ENCODE peak calls at places on chromosomes 7 and 10, in five cellular contexts. I is SK-N-SH, R is neuronal stem cell, Y is fibroblast of lung, A is MM.1S. V is an unnamed sample.

GRCh38 chr10:119518936-119519335 is 23.6 kb downstream of the RGS10 start:
- DNase-seq in I (no peak), Y (no peak), A (no peak), R (no peak), V (no peak)

GRCh38 chr7:69939317-69939716 is 341.0 kb downstream of the AUTS2 start:
- DNase-seq in I (no peak), R (no peak), Y (no peak), A (no peak), V (no peak)

GRCh38 chr7:918441-919113 is 35.9 kb downstream of the ADAP1 start:
- DNase-seq in Y (no peak), R (no peak), A (no peak), I (no peak), V (no peak)

GRCh38 chr10:69972951-69973350 is 79.7 kb upstream of the MACROH2A2 start:
- DNase-seq in R (no peak), Y (peak; percentile 76), A (no peak), I (no peak), V (peak; percentile 53)

GRCh38 chr7:1861799-1862458 is 191.9 kb downstream of the ELFN1 start:
- DNase-seq in R (no peak), A (no peak), I (no peak), Y (no peak), V (peak; percentile 25)

GRCh38 chr7:20831976-20832375 is 45.3 kb upstream of the SP8 start:
- DNase-seq in Y (no peak), A (no peak), R (no peak), I (no peak), V (no peak)

GRCh38 chr10:52779541-52780390 is 7.2 kb upstream of the MBL2 start:
- DNase-seq in R (peak; percentile 57), A (peak; percentile 65), I (peak; percentile 81), Y (peak; percentile 30), V (peak; percentile 86)

GRCh38 chr7:17994079-17994478 is 33.6 kb downstream of the PRPS1L1 start:
- DNase-seq in A (no peak), R (no peak), I (no peak), Y (no peak), V (no peak)

GRCh38 chr10:45581497-45582385 is 90.8 kb downstream of the ZFAND4 start:
- DNase-seq in Y (peak; percentile 23), I (no peak), R (no peak), A (no peak), V (peak; percentile 15)

GRCh38 chr10:47165168-47165710 is 134.8 kb upstream of the GDF10 start:
- DNase-seq in I (no peak), Y (no peak), R (no peak), A (no peak), V (no peak)

GRCh38 chr10:72107325-72108003 is 19.1 kb upstream of the SPOCK2 start:
- DNase-seq in R (no peak), A (peak; percentile 38), Y (peak; percentile 27), I (no peak), V (no peak)

GRCh38 chr7:75884401-75884800 is 5.6 kb downstream of the RHBDD2 start:
- DNase-seq in A (no peak), I (no peak), R (no peak), Y (no peak), V (no peak)

GRCh38 chr10:52776471-52776903 is 3.9 kb upstream of the MBL2 start:
- DNase-seq in A (no peak), R (no peak), Y (no peak), I (no peak), V (no peak)

GRCh38 chr10:93422121-93422520 is 60.0 kb downstream of the MYOF start:
- DNase-seq in I (no peak), A (no peak), Y (no peak), R (no peak), V (no peak)

GRCh38 chr10:132389631-132390454 is 7.2 kb upstream of the PWWP2B start:
- DNase-seq in Y (no peak), A (no peak), R (no peak), I (no peak), V (peak; percentile 52)

GRCh38 chr10:1159131-1160061 is 103.2 kb downstream of the WDR37 start:
- DNase-seq in I (peak; percentile 39), Y (no peak), A (no peak), R (no peak), V (no peak)

GRCh38 chr10:59016043-59016442 is 160.4 kb upstream of the PHYHIPL start:
- DNase-seq in I (no peak), Y (no peak), A (no peak), R (no peak), V (no peak)

GRCh38 chr7:155343150-155343549 is 45.5 kb downstream of the INSIG1 start:
- DNase-seq in I (no peak), R (no peak), Y (no peak), A (no peak), V (no peak)

GRCh38 chr7:155344618-155345433 is 47.1 kb downstream of the INSIG1 start:
- DNase-seq in A (peak; percentile 72), I (peak; percentile 99), R (peak; percentile 76), Y (peak; percentile 48), V (peak; percentile 88)

GRCh38 chr7:155343661-155344121 is 46.0 kb downstream of the INSIG1 start:
- DNase-seq in A (no peak), Y (no peak), R (no peak), I (no peak), V (no peak)

GRCh38 chr7:155345490-155345889 is 47.8 kb downstream of the INSIG1 start:
- DNase-seq in A (no peak), Y (no peak), R (no peak), I (no peak), V (no peak)

GRCh38 chr7:155344270-155344617 is 46.6 kb downstream of the INSIG1 start:
- DNase-seq in I (no peak), R (no peak), Y (no peak), A (no peak), V (no peak)
- H3K4me3 ChIP-seq in I (no peak overlapping the region), R (no peak overlapping the region), Y (no peak overlapping the region), A (peak overlapping the region; percentile 58), V (no peak overlapping the region)

GRCh38 chr7:94060772-94061171 is 56.6 kb upstream of the BET1 start:
- DNase-seq in R (no peak), I (no peak), Y (peak; percentile 91), A (no peak), V (no peak)

GRCh38 chr7:94055963-94056362 is 51.8 kb upstream of the BET1 start:
- DNase-seq in Y (peak; percentile 76), A (no peak), I (no peak), R (no peak), V (no peak)

GRCh38 chr7:94056796-94057207 is 52.6 kb upstream of the BET1 start:
- DNase-seq in R (no peak), I (no peak), A (no peak), Y (peak; percentile 98), V (peak; percentile 63)

GRCh38 chr7:94059747-94060146 is 55.6 kb upstream of the BET1 start:
- DNase-seq in Y (peak; percentile 70), R (no peak), A (no peak), I (no peak), V (no peak)

GRCh38 chr7:94057955-94058354 is 53.8 kb upstream of the BET1 start:
- DNase-seq in I (no peak), A (no peak), R (no peak), Y (no peak), V (no peak)
- H3K4me1 ChIP-seq in I (no peaks in the 10 kb centered on the region), A (no peaks in the 10 kb centered on the region), R (no peaks in the 10 kb centered on the region), Y (peaks cover 11% of the 10 kb centered on the region), V (peaks cover 19% of the 10 kb centered on the region)

GRCh38 chr7:30321992-30322637 is 37.7 kb downstream of the ZNRF2 start:
- DNase-seq in R (no peak), A (peak; percentile 72), I (no peak), Y (peak; percentile 11), V (peak; percentile 27)
- H3K9ac ChIP-seq in R (no peak overlapping the region), A (peak overlapping the region; percentile 52), I (no peak overlapping the region), Y (no peak overlapping the region), V (peak overlapping the region; percentile 52)

GRCh38 chr7:84528756-84529479 is 334.3 kb upstream of the SEMA3A start:
- DNase-seq in I (no peak), A (no peak), Y (no peak), R (no peak), V (no peak)

GRCh38 chr7:84529480-84530205 is 335.1 kb upstream of the SEMA3A start:
- DNase-seq in I (peak; percentile 7), R (no peak), A (no peak), Y (peak; percentile 89), V (peak; percentile 57)

GRCh38 chr7:84524714-84525694 is 330.4 kb upstream of the SEMA3A start:
- DNase-seq in I (no peak), R (no peak), Y (peak; percentile 70), A (no peak), V (peak; percentile 80)
- H3K4me3 ChIP-seq in I (no peak overlapping the region), R (no peak overlapping the region), Y (no peak overlapping the region), A (no peak overlapping the region), V (peak overlapping the region; percentile 57)

GRCh38 chr7:123747089-123747488 is 1.7 kb downstream of the WASL start:
- DNase-seq in R (no peak), Y (no peak), I (no peak), A (peak; percentile 20), V (peak; percentile 31)

GRCh38 chr7:123746055-123746454 is 2.7 kb downstream of the WASL start:
- DNase-seq in I (no peak), R (no peak), Y (no peak), A (no peak), V (no peak)

GRCh38 chr7:123747620-123748141 is 1.1 kb downstream of the WASL start:
- DNase-seq in R (peak; percentile 46), Y (peak; percentile 95), A (peak; percentile 66), I (peak; percentile 75), V (peak; percentile 86)

GRCh38 chr7:123744416-123744815 is 4.4 kb downstream of the WASL start:
- DNase-seq in A (no peak), R (no peak), I (no peak), Y (no peak), V (no peak)

GRCh38 chr7:123745437-123745836 is 3.4 kb downstream of the WASL start:
- DNase-seq in Y (no peak), I (no peak), R (no peak), A (no peak), V (no peak)
- H3K4me1 ChIP-seq in Y (no peaks in the 10 kb centered on the region), I (peaks cover 11% of the 10 kb centered on the region), R (no peaks in the 10 kb centered on the region), A (peaks cover 26% of the 10 kb centered on the region), V (peaks cover 46% of the 10 kb centered on the region)

GRCh38 chr7:137655804-137656203 is 191.0 kb downstream of the DGKI start:
- DNase-seq in I (no peak), Y (no peak), R (no peak), A (no peak), V (no peak)
- H3K9ac ChIP-seq in I (peak overlapping the region; percentile 26), Y (no peak overlapping the region), R (peak overlapping the region; percentile 60), A (no peak overlapping the region), V (peak overlapping the region; percentile 75)

V was measured in adipocyte.